ENCODE peak calls at places on chromosomes 13 and 19, in six cellular contexts. A is mucosa of descending colon, D is HFFc6, N is NCI-H345, Y is left cardiac atrium, B is Right ventricle myocardium superior. O is an unnamed sample.

GRCh38 chr19:19432732-19433131 is 27.3 kb downstream of the GATAD2A start:
- DNase-seq in A (no peak), D (no peak), N (no peak), Y (no peak), B (no peak), O (no peak)

GRCh38 chr13:40668335-40668734 is 1.9 kb upstream of the FOXO1 start:
- DNase-seq in A (peak; percentile 72), D (no peak), N (no peak), Y (peak; percentile 61), B (peak; percentile 67), O (peak; percentile 44)

GRCh38 chr13:99434258-99434788 is 66.9 kb upstream of the TM9SF2 start:
- DNase-seq in A (no peak), D (no peak), N (no peak), Y (no peak), B (no peak), O (no peak)

GRCh38 chr13:83350569-83350968 is 531.7 kb downstream of the SLITRK1 start:
- DNase-seq in A (no peak), D (peak; percentile 50), N (no peak), Y (no peak), B (no peak), O (no peak)

GRCh38 chr13:19587635-19588300 is 26.4 kb upstream of the TPTE2 start:
- DNase-seq in A (no peak), D (peak; percentile 77), N (peak; percentile 2), Y (no peak), B (no peak), O (peak; percentile 72)

GRCh38 chr13:37889102-37889501 is 19.5 kb upstream of the TRPC4 start:
- DNase-seq in A (no peak), D (no peak), N (no peak), Y (no peak), B (no peak), O (no peak)

GRCh38 chr13:36126496-36126895 is 4.7 kb downstream of the DCLK1 start:
- DNase-seq in A (no peak), D (no peak), N (no peak), Y (no peak), B (no peak), O (no peak)

GRCh38 chr19:16078311-16078758 is 2.0 kb downstream of the TPM4 start:
- DNase-seq in A (no peak), D (peak; percentile 68), N (no peak), Y (no peak), B (no peak), O (no peak)

GRCh38 chr19:5131866-5132561 is 163.1 kb downstream of the KDM4B start:
- DNase-seq in A (no peak), D (no peak), N (peak; percentile 74), Y (no peak), B (no peak), O (peak; percentile 20)

GRCh38 chr13:36567485-36567884 is 106.3 kb upstream of the SERTM1 start:
- DNase-seq in A (no peak), D (no peak), N (no peak), Y (no peak), B (no peak), O (no peak)

GRCh38 chr19:41175825-41176734 is 16.9 kb upstream of the CYP2S1 start:
- DNase-seq in A (peak; percentile 68), D (peak; percentile 70), N (no peak), Y (peak; percentile 40), B (peak; percentile 54), O (no peak)

GRCh38 chr19:45251452-45252354 is 632 bp downstream of the MARK4 start:
- DNase-seq in A (no peak), D (no peak), N (no peak), Y (no peak), B (no peak), O (peak; percentile 36)

GRCh38 chr19:51427220-51427619 is 9.8 kb upstream of the SIGLEC10 start:
- DNase-seq in A (no peak), D (no peak), N (no peak), Y (peak; percentile 34), B (peak; percentile 45), O (no peak)

GRCh38 chr13:23599083-23599925 is 29.1 kb downstream of the TNFRSF19 start:
- DNase-seq in A (no peak), D (no peak), N (no peak), Y (no peak), B (no peak), O (no peak)

GRCh38 chr13:60329221-60329983 is 67.6 kb upstream of the TDRD3 start:
- DNase-seq in A (no peak), D (peak; percentile 34), N (peak; percentile 81), Y (no peak), B (no peak), O (peak; percentile 42)

GRCh38 chr13:74203576-74203975 is 69.4 kb upstream of the KLF12 start:
- DNase-seq in A (no peak), D (no peak), N (no peak), Y (no peak), B (no peak), O (no peak)

GRCh38 chr13:72561791-72562190 is 165.6 kb downstream of the MZT1 start:
- DNase-seq in A (no peak), D (no peak), N (no peak), Y (no peak), B (no peak), O (no peak)

GRCh38 chr19:33796164-33797100 is at the start of gene KCTD15:
- DNase-seq in A (no peak), D (no peak), N (peak; percentile 35), Y (peak; percentile 63), B (peak; percentile 71), O (peak; percentile 87)

GRCh38 chr19:38569368-38569983 is 48.3 kb downstream of the MAP4K1 start:
- DNase-seq in A (no peak), D (no peak), N (no peak), Y (no peak), B (no peak), O (no peak)

GRCh38 chr19:34837262-34837661 is 64.2 kb upstream of the ZNF599 start:
- DNase-seq in A (no peak), D (no peak), N (no peak), Y (peak; percentile 78), B (peak; percentile 81), O (no peak)

GRCh38 chr13:85013006-85013405 is 786.2 kb downstream of the SLITRK6 start:
- DNase-seq in A (no peak), D (no peak), N (no peak), Y (no peak), B (no peak), O (no peak)

GRCh38 chr13:110593430-110594130 is 21.8 kb upstream of the NAXD start:
- DNase-seq in A (no peak), D (peak; percentile 39), N (peak; percentile 39), Y (no peak), B (no peak), O (peak; percentile 36)

GRCh38 chr13:95341441-95341840 is 40.2 kb upstream of the ABCC4 start:
- DNase-seq in A (no peak), D (no peak), N (no peak), Y (no peak), B (no peak), O (no peak)

GRCh38 chr13:111470933-111471332 is 150.5 kb downstream of the TEX29 start:
- DNase-seq in A (no peak), D (no peak), N (no peak), Y (no peak), B (no peak), O (no peak)

GRCh38 chr19:43408043-43408442 is 6.6 kb upstream of the TEX101 start:
- DNase-seq in A (no peak), D (no peak), N (no peak), Y (no peak), B (no peak), O (no peak)

GRCh38 chr13:40220299-40220935 is 446.0 kb downstream of the FOXO1 start:
- DNase-seq in A (no peak), D (no peak), N (no peak), Y (no peak), B (no peak), O (no peak)

GRCh38 chr19:51751655-51752054 is at the start of gene FPR1:
- DNase-seq in A (no peak), D (no peak), N (no peak), Y (no peak), B (no peak), O (no peak)

GRCh38 chr19:17402982-17403855 is 2.2 kb downstream of the BST2 start:
- DNase-seq in A (no peak), D (no peak), N (no peak), Y (peak; percentile 38), B (no peak), O (peak; percentile 41)

GRCh38 chr13:20699715-20700114 is 3.8 kb upstream of the IL17D start:
- DNase-seq in A (no peak), D (no peak), N (no peak), Y (no peak), B (no peak), O (no peak)

GRCh38 chr19:45567609-45568008 is 17.0 kb downstream of the OPA3 start:
- DNase-seq in A (no peak), D (no peak), N (no peak), Y (no peak), B (no peak), O (no peak)

GRCh38 chr19:48858984-48859710 is 9.3 kb downstream of the PLEKHA4 start:
- DNase-seq in A (peak; percentile 83), D (no peak), N (no peak), Y (no peak), B (peak; percentile 70), O (no peak)

GRCh38 chr13:90950134-90950533 is 397.4 kb upstream of the MIR17HG start:
- DNase-seq in A (no peak), D (no peak), N (no peak), Y (no peak), B (no peak), O (no peak)

GRCh38 chr13:37476874-37477273 is 121.7 kb downstream of the POSTN start:
- DNase-seq in A (no peak), D (peak; percentile 61), N (no peak), Y (no peak), B (no peak), O (no peak)

GRCh38 chr19:53112286-53112685 is 9.1 kb upstream of the ZNF160 start:
- DNase-seq in A (no peak), D (no peak), N (no peak), Y (no peak), B (no peak), O (no peak)

GRCh38 chr19:38277549-38277948 is 13.2 kb downstream of the SPINT2 start:
- DNase-seq in A (no peak), D (peak; percentile 41), N (no peak), Y (no peak), B (no peak), O (no peak)

GRCh38 chr19:55383279-55383788 is 758 bp downstream of the TMEM238 start:
- DNase-seq in A (no peak), D (no peak), N (no peak), Y (no peak), B (peak; percentile 40), O (peak; percentile 85)

GRCh38 chr19:10422846-10423245 is 2.5 kb downstream of the PDE4A start:
- DNase-seq in A (no peak), D (no peak), N (no peak), Y (no peak), B (no peak), O (no peak)

O was measured in NCI-H526.